ENCODE peak calls at places on chromosome 22, in six cellular contexts. V is A549, L is endothelial cell of umbilical vein, B is K562, N is HepG2, W is GM12878. D is an unnamed sample.

GRCh38 chr22:21032843-21033688 is 705 bp upstream of the SLC7A4 start:
- DNase-seq in V (no peak), W (no peak), N (no peak), B (no peak), L (no peak), D (no peak)

GRCh38 chr22:28792491-28793383 is 7.6 kb downstream of the XBP1 start:
- DNase-seq in L (no peak), B (no peak), V (no peak), N (no peak), W (no peak), D (peak; percentile 62)

GRCh38 chr22:48204296-48204695 is 1441.8 kb downstream of the TBC1D22A start:
- DNase-seq in W (no peak), N (no peak), L (no peak), B (no peak), V (no peak), D (no peak)

GRCh38 chr22:20549232-20549841 is 41.9 kb downstream of the MED15 start:
- DNase-seq in N (no peak), L (peak; percentile 47), V (no peak), B (peak; percentile 72), W (no peak), D (no peak)

GRCh38 chr22:37161442-37161841 is 11.7 kb upstream of the IL2RB start:
- DNase-seq in N (peak; percentile 18), B (peak; percentile 59), L (no peak), W (no peak), V (peak; percentile 53), D (peak; percentile 37)

GRCh38 chr22:24117942-24118341 is 63.3 kb upstream of the SUSD2 start:
- DNase-seq in W (no peak), L (no peak), N (no peak), B (peak; percentile 25), V (no peak), D (peak; percentile 19)

GRCh38 chr22:17792289-17792688 is 18.0 kb upstream of the BID start:
- DNase-seq in W (no peak), B (peak; percentile 52), L (no peak), N (no peak), V (no peak), D (no peak)

GRCh38 chr22:48938741-48939140 is 888.9 kb downstream of the BRD1 start:
- DNase-seq in L (no peak), V (no peak), N (no peak), W (no peak), B (no peak), D (no peak)

GRCh38 chr22:49617264-49617663 is 210.4 kb downstream of the BRD1 start:
- DNase-seq in B (no peak), V (no peak), N (no peak), W (no peak), L (no peak), D (no peak)

GRCh38 chr22:38927033-38927789 is 30.2 kb upstream of the APOBEC3A start:
- DNase-seq in N (no peak), V (peak; percentile 84), B (no peak), W (peak; percentile 7), L (peak; percentile 63), D (peak; percentile 62)

GRCh38 chr22:49011379-49011768 is 816.3 kb downstream of the BRD1 start:
- DNase-seq in L (no peak), N (no peak), W (no peak), V (no peak), B (no peak), D (no peak)

GRCh38 chr22:33925194-33925593 is 4.9 kb upstream of the LARGE1 start:
- DNase-seq in W (no peak), B (no peak), L (no peak), N (no peak), V (no peak), D (no peak)

GRCh38 chr22:24146190-24146616 is 35.1 kb upstream of the SUSD2 start:
- DNase-seq in L (no peak), B (peak; percentile 41), V (peak; percentile 53), W (no peak), N (peak; percentile 80), D (peak; percentile 95)

GRCh38 chr22:38230108-38230825 is 28.5 kb downstream of the MAFF start:
- DNase-seq in N (peak; percentile 20), W (no peak), L (peak; percentile 85), V (peak; percentile 60), B (no peak), D (peak; percentile 56)

GRCh38 chr22:35985361-35985760 is 43.3 kb downstream of the RBFOX2 start:
- DNase-seq in N (no peak), V (no peak), B (no peak), L (no peak), W (no peak), D (no peak)

GRCh38 chr22:17836977-17837742 is 62.9 kb upstream of the BID start:
- DNase-seq in V (no peak), W (no peak), N (no peak), L (peak; percentile 29), B (no peak), D (no peak)

GRCh38 chr22:20507253-20508066 is at the start of gene MED15:
- DNase-seq in L (peak; percentile 87), W (peak; percentile 60), V (peak; percentile 87), B (peak; percentile 100), N (peak; percentile 87), D (peak; percentile 91)

GRCh38 chr22:47452184-47452583 is 689.7 kb downstream of the TBC1D22A start:
- DNase-seq in B (peak; percentile 68), V (peak; percentile 38), W (no peak), L (no peak), N (peak; percentile 53), D (peak; percentile 60)

GRCh38 chr22:36946436-36947158 is 33.2 kb downstream of the CSF2RB start:
- DNase-seq in L (no peak), V (no peak), B (no peak), N (no peak), W (no peak), D (no peak)

GRCh38 chr22:46053563-46054090 is 76.7 kb upstream of the WNT7B start:
- DNase-seq in L (peak; percentile 64), V (no peak), W (no peak), B (peak; percentile 22), N (no peak), D (no peak)
- TF ChIP-seq POLR2A in L (no peak), V (peak; percentile 11), W (peak; percentile 49), B (no peak), N (no peak), D (no peak)

GRCh38 chr22:30253205-30253852 is 6.8 kb upstream of the LIF start:
- DNase-seq in L (no peak), B (no peak), V (peak; percentile 93), N (no peak), W (no peak), D (peak; percentile 47)

GRCh38 chr22:30250039-30250565 is 3.5 kb upstream of the LIF start:
- DNase-seq in B (no peak), N (no peak), V (no peak), L (no peak), W (no peak), D (no peak)

GRCh38 chr22:30250713-30251267 is 4.2 kb upstream of the LIF start:
- DNase-seq in V (peak; percentile 75), N (no peak), B (no peak), W (no peak), L (no peak), D (no peak)

GRCh38 chr22:30252411-30253204 is 6.0 kb upstream of the LIF start:
- DNase-seq in V (peak; percentile 73), N (no peak), B (no peak), W (no peak), L (peak; percentile 4), D (peak; percentile 80)

GRCh38 chr22:30251661-30252226 is 5.2 kb upstream of the LIF start:
- DNase-seq in B (no peak), W (no peak), V (no peak), N (no peak), L (no peak), D (no peak)
- TF ChIP-seq MYC in B (no peak), W (no peak), V (no peak), N (no peak), L (no peak), D (no peak)

GRCh38 chr22:19431641-19432091 is at the start of gene HIRA:
- DNase-seq in V (peak; percentile 80), W (no peak), L (peak; percentile 73), N (peak; percentile 60), B (peak; percentile 95), D (peak; percentile 88)

GRCh38 chr22:19432092-19432844 is at the start of gene MRPL40:
- DNase-seq in L (peak; percentile 94), W (peak; percentile 76), V (peak; percentile 92), B (peak; percentile 100), N (peak; percentile 86), D (peak; percentile 97)

GRCh38 chr22:19430890-19431541 is 517 bp downstream of the HIRA start:
- DNase-seq in V (peak; percentile 26), L (peak; percentile 29), N (peak; percentile 39), W (no peak), B (no peak), D (peak; percentile 60)

GRCh38 chr22:19434829-19435580 is 2.7 kb downstream of the MRPL40 start:
- DNase-seq in N (no peak), L (no peak), V (no peak), W (no peak), B (no peak), D (no peak)

DNA sequence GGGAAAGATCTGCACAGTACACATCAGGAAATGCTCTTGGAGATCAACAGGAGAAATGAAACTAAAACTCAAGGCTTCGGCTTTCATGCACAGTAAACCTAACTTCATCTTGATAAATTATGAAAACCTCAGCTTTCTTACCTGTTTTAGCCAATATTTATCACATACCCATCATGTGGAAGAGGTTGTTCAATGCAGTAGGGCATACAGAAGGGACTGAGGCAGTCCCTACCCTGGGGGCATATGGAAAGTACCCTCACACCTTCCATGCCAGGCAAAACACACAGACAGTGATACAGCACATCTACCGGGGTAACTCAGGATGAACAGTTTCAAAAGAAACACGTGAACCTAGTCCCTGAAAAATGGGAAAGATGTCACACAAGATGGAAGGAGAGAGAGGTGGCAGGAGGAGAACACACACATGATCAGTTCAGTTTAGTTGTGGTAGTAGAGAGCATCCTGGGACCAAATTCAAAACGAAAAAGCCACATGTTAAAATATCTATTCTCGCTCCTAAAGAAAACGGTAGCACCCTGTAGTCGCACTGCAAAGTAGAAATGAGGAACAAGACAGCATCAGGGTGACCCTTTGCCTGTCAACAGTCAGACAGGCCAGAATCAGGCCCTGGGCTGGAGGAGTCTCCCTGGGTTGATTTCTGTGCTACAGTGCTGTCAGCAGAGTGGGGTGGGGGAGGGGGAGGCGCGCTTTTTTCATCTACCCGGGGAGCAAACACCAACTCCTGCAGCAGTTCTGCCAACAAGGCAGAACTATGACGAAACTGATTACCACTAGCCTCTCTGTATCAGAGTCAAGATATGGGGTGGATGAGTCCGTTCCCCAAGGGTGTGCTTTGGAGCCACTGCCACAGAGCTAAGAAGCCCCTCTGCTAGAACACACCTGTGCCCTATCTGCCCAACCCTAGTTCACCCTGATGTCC is 1.3 kb downstream of the HIRA start:
- DNase-seq in V (peak; percentile 4), N (peak; percentile 75), W (no peak), B (peak; percentile 77), L (peak; percentile 16), D (peak; percentile 88)
- TF ChIP-seq POLR2A in V (no peak), N (no peak), W (peak; percentile 52), B (no peak), L (no peak), D (no peak)

GRCh38 chr22:27452916-27453315 is 348.6 kb downstream of the MN1 start:
- DNase-seq in W (no peak), L (no peak), V (no peak), N (no peak), B (no peak), D (no peak)
- TF ChIP-seq MYC in W (no peak), L (no peak), V (no peak), N (no peak), B (no peak), D (no peak)

D was measured in NB4.